ENCODE peak calls at places on chromosomes 7 and 10, in nine cellular contexts. L, X, F, E, J, S, O, I and D are unnamed samples.

GRCh38 chr7:127905491-127906330 is 125.5 kb downstream of the LRRC4 start:
- DNase-seq in L (peak; percentile 69), X (no peak), F (no peak), E (peak; percentile 68), J (no peak), S (no peak), O (peak; percentile 76), I (no peak), D (no peak)

GRCh38 chr10:105540381-105540780 is 899.3 kb downstream of the SORCS3 start:
- DNase-seq in L (no peak), X (no peak), F (no peak), E (no peak), J (no peak), S (no peak), O (no peak), I (no peak), D (no peak)

GRCh38 chr7:27128034-27128433 is 2.5 kb downstream of the HOXA4 start:
- DNase-seq in L (no peak), X (no peak), F (no peak), E (peak; percentile 70), J (no peak), S (no peak), O (peak; percentile 78), I (no peak), D (no peak)

GRCh38 chr7:151705744-151706567 is 171.0 kb downstream of the PRKAG2 start:
- DNase-seq in L (peak; percentile 45), X (peak; percentile 47), F (no peak), E (peak; percentile 59), J (no peak), S (no peak), O (peak; percentile 52), I (peak; percentile 58), D (peak; percentile 71)

GRCh38 chr7:35416568-35416967 is 162.7 kb upstream of the TBX20 start:
- DNase-seq in L (no peak), X (no peak), F (no peak), E (no peak), J (no peak), S (no peak), O (no peak), I (no peak), D (no peak)

GRCh38 chr10:121303273-121303890 is 294.9 kb downstream of the FGFR2 start:
- DNase-seq in L (no peak), X (no peak), F (no peak), E (no peak), J (no peak), S (no peak), O (no peak), I (no peak), D (no peak)

GRCh38 chr7:2032876-2033407 is 199.8 kb downstream of the MAD1L1 start:
- DNase-seq in L (no peak), X (peak; percentile 23), F (no peak), E (no peak), J (peak; percentile 41), S (no peak), O (no peak), I (no peak), D (no peak)

GRCh38 chr7:120691915-120692314 is 166.0 kb downstream of the TSPAN12 start:
- DNase-seq in L (no peak), X (no peak), F (no peak), E (peak; percentile 1), J (no peak), S (no peak), O (no peak), I (no peak), D (no peak)

GRCh38 chr7:92997144-92997543 is 120.6 kb downstream of the SAMD9 start:
- DNase-seq in L (no peak), X (no peak), F (no peak), E (no peak), J (no peak), S (no peak), O (no peak), I (no peak), D (peak; percentile 15)

GRCh38 chr10:76975131-76975530 is 662.5 kb downstream of the KCNMA1 start:
- DNase-seq in L (no peak), X (no peak), F (no peak), E (no peak), J (no peak), S (no peak), O (no peak), I (no peak), D (no peak)

GRCh38 chr7:133434246-133434865 is 181.5 kb downstream of the EXOC4 start:
- DNase-seq in L (no peak), X (no peak), F (no peak), E (peak; percentile 30), J (no peak), S (no peak), O (peak; percentile 49), I (peak; percentile 31), D (peak; percentile 68)

GRCh38 chr10:122632561-122632960 is 67.1 kb downstream of the C10orf120 start:
- DNase-seq in L (no peak), X (no peak), F (no peak), E (no peak), J (peak; percentile 37), S (no peak), O (no peak), I (no peak), D (no peak)

GRCh38 chr7:42231043-42231442 is 6.0 kb downstream of the GLI3 start:
- DNase-seq in L (no peak), X (no peak), F (no peak), E (no peak), J (no peak), S (no peak), O (no peak), I (no peak), D (no peak)

GRCh38 chr7:42227523-42227922 is 9.5 kb downstream of the GLI3 start:
- DNase-seq in L (no peak), X (no peak), F (no peak), E (no peak), J (no peak), S (no peak), O (no peak), I (no peak), D (no peak)

GRCh38 chr7:42224391-42225003 is 12.5 kb downstream of the GLI3 start:
- DNase-seq in L (no peak), X (no peak), F (no peak), E (no peak), J (no peak), S (no peak), O (no peak), I (no peak), D (no peak)

GRCh38 chr7:42226354-42226941 is 10.6 kb downstream of the GLI3 start:
- DNase-seq in L (no peak), X (no peak), F (no peak), E (no peak), J (no peak), S (no peak), O (no peak), I (no peak), D (peak; percentile 35)

GRCh38 chr7:42227931-42228591 is 8.9 kb downstream of the GLI3 start:
- DNase-seq in L (peak; percentile 15), X (no peak), F (no peak), E (peak; percentile 64), J (peak; percentile 70), S (no peak), O (peak; percentile 46), I (no peak), D (no peak)
- H3K4me3 ChIP-seq in L (peak overlapping the region; percentile 45), X (peak overlapping the region; percentile 47), F (no peak overlapping the region), E (peak overlapping the region; percentile 47), J (peak overlapping the region; percentile 39), S (peak overlapping the region; percentile 65), O (peak overlapping the region; percentile 21), I (no peak overlapping the region), D (no peak overlapping the region)

GRCh38 chr10:75401569-75402485 is at the start of gene ZNF503:
- DNase-seq in L (peak; percentile 95), X (peak; percentile 97), F (peak; percentile 74), E (peak; percentile 99), J (peak; percentile 98), S (peak; percentile 99), O (peak; percentile 97), I (peak; percentile 98), D (peak; percentile 99)
- TF ChIP-seq CTCF in L (peak; percentile 59), X (peak; percentile 8), F (peak; percentile 8), E (peak; percentile 14), J (no peak), S (peak; percentile 26), O (peak; percentile 6), I (no peak), D (no peak)

GRCh38 chr7:42702647-42703046 is 209.2 kb downstream of the C7orf25 start:
- DNase-seq in L (no peak), X (no peak), F (no peak), E (no peak), J (no peak), S (no peak), O (no peak), I (no peak), D (no peak)

GRCh38 chr7:42699415-42700178 is 212.3 kb downstream of the C7orf25 start:
- DNase-seq in L (no peak), X (no peak), F (no peak), E (no peak), J (no peak), S (no peak), O (no peak), I (no peak), D (no peak)

GRCh38 chr7:42704710-42705109 is 207.2 kb downstream of the C7orf25 start:
- DNase-seq in L (no peak), X (no peak), F (no peak), E (no peak), J (no peak), S (no peak), O (no peak), I (no peak), D (no peak)

GRCh38 chr7:42694894-42695553 is 216.8 kb downstream of the C7orf25 start:
- DNase-seq in L (no peak), X (no peak), F (no peak), E (peak; percentile 34), J (no peak), S (no peak), O (no peak), I (no peak), D (no peak)

DNA sequence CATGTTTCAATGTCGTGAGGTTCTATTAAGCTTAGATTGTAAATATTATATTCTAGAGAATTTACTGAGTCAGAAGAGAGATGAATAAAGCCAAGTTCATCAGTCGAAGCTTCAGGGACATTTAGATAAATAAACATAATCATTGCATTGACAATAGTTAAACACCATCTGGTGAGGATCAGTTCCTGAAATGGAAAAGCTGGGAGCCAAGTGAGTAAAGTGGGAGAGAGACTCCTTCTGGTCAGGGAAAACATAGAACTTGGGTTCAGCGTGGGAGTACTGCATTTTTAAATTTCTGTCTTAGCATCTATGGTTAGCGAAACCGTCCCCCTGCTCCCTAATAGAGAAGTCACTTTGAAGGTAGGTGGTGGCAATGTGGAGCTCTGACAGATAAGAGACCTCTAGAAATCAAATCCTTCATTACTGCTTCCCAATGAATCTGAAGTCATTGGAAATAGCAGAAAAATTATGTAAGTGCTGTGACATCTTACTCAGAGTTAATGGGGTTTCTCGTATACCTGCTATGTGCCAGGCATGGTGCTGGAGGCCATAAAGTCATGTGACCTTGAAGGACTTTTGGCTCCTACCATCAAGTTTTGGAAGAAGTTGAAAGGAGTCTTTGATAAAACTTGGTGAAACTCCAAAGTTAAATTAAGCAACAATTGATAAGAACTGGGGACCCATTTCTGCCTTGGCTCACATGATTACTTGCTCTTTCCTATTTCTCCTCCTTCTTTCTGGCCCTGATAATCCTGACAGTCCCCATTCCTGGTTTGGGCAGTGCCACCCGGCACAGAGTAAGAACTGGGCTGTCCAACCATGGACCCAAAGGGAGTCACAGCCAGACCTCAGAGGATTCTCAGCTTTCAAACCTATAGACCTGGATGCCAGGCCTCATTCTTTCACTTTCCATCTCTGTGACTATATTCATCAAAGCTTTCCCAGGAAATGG is 211.2 kb downstream of the C7orf25 start:
- DNase-seq in L (no peak), X (no peak), F (no peak), E (no peak), J (no peak), S (no peak), O (no peak), I (no peak), D (peak; percentile 22)
- H3K4me3 ChIP-seq in L (no peak overlapping the region), X (no peak overlapping the region), F (no peak overlapping the region), E (no peak overlapping the region), J (no peak overlapping the region), S (no peak overlapping the region), O (no peak overlapping the region), I (no peak overlapping the region), D (no peak overlapping the region)

GRCh38 chr7:17940302-17941170 is at the start of gene SNX13:
- DNase-seq in L (peak; percentile 87), X (peak; percentile 96), F (peak; percentile 52), E (peak; percentile 92), J (peak; percentile 97), S (peak; percentile 94), O (peak; percentile 92), I (peak; percentile 96), D (peak; percentile 94)
- TF ChIP-seq CTCF in L (no peak), X (peak; percentile 59), F (no peak), E (no peak), J (peak; percentile 49), S (no peak), O (peak; percentile 37), I (peak; percentile 25), D (peak; percentile 28)